ENCODE peak calls at places on chromosomes 16 and 17, in ten cellular contexts. W is lower lobe of right lung; M is LoVo; I is A549; X is stimulated activated CD4-positive, alpha-beta T cell treated with anti-CD3 and anti-CD28 coated beads, Interleukin-2, amount 100 ng/mL, for 48 hours; V is CD8-positive, alpha-beta memory T cell; Y is progenitor cell of endocrine pancreas; C is SHP77; J is T-helper 9 cell; B is activated naive CD4-positive, alpha-beta T cell treated with Interleukin-2 at 50 U/mL for 16 hours. K is an unnamed sample.

GRCh38 chr16:54936086-54936978 is 5.7 kb downstream of the IRX5 start:
- DNase-seq in W (no peak), X (no peak), M (no peak), J (no peak), C (no peak), Y (peak; percentile 39), B (no peak), I (no peak), V (no peak), K (no peak)

GRCh38 chr17:67467500-67468481 is 90.7 kb downstream of the PITPNC1 start:
- DNase-seq in W (no peak), I (no peak), C (peak; percentile 24), B (no peak), J (no peak), V (no peak), M (no peak), Y (no peak), X (no peak), K (no peak)

GRCh38 chr16:81447383-81448101 is 2.9 kb downstream of the CMIP start:
- DNase-seq in I (peak; percentile 69), Y (no peak), X (no peak), W (peak; percentile 66), J (no peak), C (no peak), M (no peak), B (no peak), V (no peak), K (peak; percentile 25)

GRCh38 chr16:28067604-28068382 is 4.3 kb upstream of the GSG1L start:
- DNase-seq in M (no peak), W (no peak), B (no peak), V (no peak), I (no peak), C (no peak), X (no peak), J (no peak), Y (no peak), K (no peak)

GRCh38 chr16:16143038-16143763 is 80.1 kb downstream of the ABCC6 start:
- DNase-seq in X (no peak), B (no peak), C (no peak), V (no peak), I (peak; percentile 50), W (no peak), J (no peak), Y (no peak), M (no peak), K (no peak)

GRCh38 chr16:3952342-3953131 is 72.0 kb upstream of the CREBBP start:
- DNase-seq in W (no peak), X (no peak), V (no peak), J (no peak), C (no peak), Y (no peak), M (no peak), B (no peak), I (no peak), K (no peak)

GRCh38 chr16:11056090-11056988 is 112.0 kb downstream of the CLEC16A start:
- DNase-seq in J (no peak), M (no peak), W (no peak), I (no peak), B (no peak), Y (no peak), V (no peak), X (no peak), C (no peak), K (no peak)

GRCh38 chr17:2797226-2797625 is 988 bp downstream of the RAP1GAP2 start:
- DNase-seq in X (no peak), C (no peak), B (no peak), M (no peak), V (no peak), W (no peak), J (no peak), Y (no peak), I (no peak), K (no peak)

GRCh38 chr17:83065660-83066542 is 13.5 kb upstream of the METRNL start:
- DNase-seq in Y (no peak), J (no peak), M (no peak), X (no peak), V (no peak), I (no peak), C (no peak), W (peak; percentile 36), B (no peak), K (no peak)

GRCh38 chr17:19330271-19330670 is 32.3 kb downstream of the B9D1 start:
- DNase-seq in M (no peak), C (no peak), I (no peak), V (no peak), B (no peak), J (no peak), W (no peak), Y (no peak), X (no peak), K (no peak)

GRCh38 chr16:12721841-12722467 is 81.7 kb downstream of the CPPED1 start:
- DNase-seq in B (no peak), X (no peak), Y (no peak), W (no peak), V (no peak), C (no peak), M (no peak), J (no peak), I (no peak), K (no peak)

GRCh38 chr17:38703742-38704644 is 1.1 kb upstream of the MLLT6 start:
- DNase-seq in X (peak; percentile 81), I (no peak), B (peak; percentile 85), C (peak; percentile 95), W (peak; percentile 94), Y (peak; percentile 77), V (peak; percentile 71), J (peak; percentile 59), M (peak; percentile 96), K (peak; percentile 84)

GRCh38 chr16:56824335-56824734 is 40.7 kb upstream of the SLC12A3 start:
- DNase-seq in X (no peak), W (peak; percentile 59), J (no peak), M (no peak), Y (no peak), I (peak; percentile 30), V (no peak), B (no peak), C (no peak), K (no peak)

GRCh38 chr17:16934836-16935235 is 37.1 kb downstream of the TNFRSF13B start:
- DNase-seq in Y (no peak), B (peak; percentile 0), V (no peak), W (no peak), I (no peak), J (no peak), M (no peak), C (peak; percentile 62), X (no peak), K (no peak)

GRCh38 chr17:59786213-59786535 is 78.7 kb downstream of the VMP1 start:
- DNase-seq in I (no peak), C (no peak), W (no peak), B (no peak), M (no peak), J (no peak), V (no peak), Y (no peak), X (no peak), K (no peak)

GRCh38 chr17:83115832-83116231 is 36.4 kb downstream of the METRNL start:
- DNase-seq in C (no peak), V (no peak), I (no peak), X (no peak), Y (no peak), J (no peak), M (no peak), B (no peak), W (no peak), K (no peak)

GRCh38 chr16:47847220-47847970 is 308.4 kb downstream of the ABCC12 start:
- DNase-seq in X (no peak), B (no peak), M (no peak), C (no peak), J (no peak), I (no peak), W (no peak), V (no peak), Y (no peak), K (no peak)

GRCh38 chr16:1398351-1398750 is 16.2 kb downstream of the UNKL start:
- DNase-seq in Y (no peak), I (no peak), X (no peak), B (no peak), V (no peak), C (no peak), M (no peak), J (no peak), W (no peak), K (no peak)

GRCh38 chr16:62041401-62041800 is 5.2 kb upstream of the CDH8 start:
- DNase-seq in X (no peak), C (peak; percentile 77), M (peak; percentile 5), V (no peak), Y (peak; percentile 12), I (peak; percentile 53), B (no peak), W (no peak), J (no peak), K (peak; percentile 39)

GRCh38 chr16:28873543-28874201 is 4.6 kb upstream of the ATP2A1 start:
- DNase-seq in M (no peak), I (no peak), X (peak; percentile 60), B (peak; percentile 69), V (peak; percentile 57), C (no peak), Y (no peak), J (peak; percentile 55), W (no peak), K (no peak)

GRCh38 chr17:78924481-78925151 is 571 bp downstream of the TIMP2 start:
- DNase-seq in Y (no peak), V (no peak), X (no peak), I (no peak), C (no peak), J (no peak), W (no peak), B (no peak), M (no peak), K (peak; percentile 1)

K was measured in NCI-H526 treated with DMSO at 0.1 percent for 48 hours.